ENCODE peak calls at places on chromosomes 12 and 14, in six cellular contexts. B is kidney, J is RWPE2, Y is AG09309, P is astrocyte of the spinal cord, G is fibroblast of pulmonary artery. I is an unnamed sample.

GRCh38 chr14:54194501-54194900 is 202.3 kb upstream of the CDKN3 start:
- DNase-seq in B (no peak), J (no peak), Y (no peak), P (peak), G (peak), I (no peak)

GRCh38 chr12:131806654-131807053 is 21.5 kb upstream of the MMP17 start:
- DNase-seq in B (no peak), J (no peak), Y (no peak), P (no peak), G (no peak), I (no peak)

GRCh38 chr14:70808402-70809237 is 693 bp downstream of the MAP3K9 start:
- DNase-seq in B (peak), J (peak), Y (no peak), P (no peak), G (no peak), I (no peak)

GRCh38 chr12:33605776-33606175 is 166.2 kb upstream of the SYT10 start:
- DNase-seq in B (no peak), J (no peak), Y (no peak), P (no peak), G (peak), I (no peak)

GRCh38 chr12:88057994-88058718 is 29.0 kb upstream of the C12orf50 start:
- DNase-seq in B (no peak), J (no peak), Y (no peak), P (no peak), G (peak), I (no peak)

GRCh38 chr14:60505448-60505847 is 3.5 kb upstream of the SIX6 start:
- DNase-seq in B (no peak), J (no peak), Y (no peak), P (no peak), G (no peak), I (no peak)

GRCh38 chr14:95696741-95697140 is 10.5 kb downstream of the TCL1B start:
- DNase-seq in B (no peak), J (no peak), Y (no peak), P (peak), G (no peak), I (no peak)

GRCh38 chr14:67461341-67461985 is 27.1 kb downstream of the TMEM229B start:
- DNase-seq in B (no peak), J (no peak), Y (no peak), P (no peak), G (peak), I (peak)

GRCh38 chr14:22812744-22813143 is 2.5 kb downstream of the SLC7A7 start:
- DNase-seq in B (no peak), J (no peak), Y (no peak), P (no peak), G (no peak), I (no peak)

GRCh38 chr12:3342051-3342450 is 149.0 kb upstream of the PRMT8 start:
- DNase-seq in B (no peak), J (no peak), Y (no peak), P (peak), G (peak), I (peak)

GRCh38 chr12:111158992-111159391 is 209.9 kb downstream of the PHETA1 start:
- DNase-seq in B (peak), J (no peak), Y (no peak), P (no peak), G (no peak), I (no peak)

GRCh38 chr14:92895352-92895878 is 27.5 kb upstream of the CHGA start:
- DNase-seq in B (no peak), J (no peak), Y (no peak), P (no peak), G (no peak), I (no peak)

GRCh38 chr12:94203796-94204195 is 55.4 kb downstream of the PLXNC1 start:
- DNase-seq in B (no peak), J (no peak), Y (no peak), P (no peak), G (no peak), I (no peak)

GRCh38 chr12:93468008-93468371 is 676 bp downstream of the MRPL42 start:
- DNase-seq in B (no peak), J (no peak), Y (no peak), P (no peak), G (no peak), I (peak)

GRCh38 chr12:75781532-75782046 is 250.0 kb downstream of the PHLDA1 start:
- DNase-seq in B (no peak), J (no peak), Y (no peak), P (peak), G (peak), I (peak)

GRCh38 chr14:25049559-25050493 is at the start of gene STXBP6:
- DNase-seq in B (peak), J (no peak), Y (no peak), P (peak), G (peak), I (peak)

GRCh38 chr14:63468273-63468672 is 74.9 kb downstream of the PPP2R5E start:
- DNase-seq in B (no peak), J (no peak), Y (no peak), P (no peak), G (no peak), I (no peak)

GRCh38 chr12:130674676-130675075 is 41.4 kb downstream of the RIMBP2 start:
- DNase-seq in B (no peak), J (no peak), Y (no peak), P (no peak), G (no peak), I (no peak)

GRCh38 chr14:24070285-24071143 is 848 bp upstream of the CPNE6 start:
- DNase-seq in B (no peak), J (peak), Y (no peak), P (no peak), G (no peak), I (no peak)

GRCh38 chr14:100530270-100531072 is 56.7 kb downstream of the BEGAIN start:
- DNase-seq in B (peak), J (peak), Y (no peak), P (no peak), G (no peak), I (no peak)

GRCh38 chr12:42119085-42119633 is 25.5 kb downstream of the GXYLT1 start:
- DNase-seq in B (no peak), J (no peak), Y (peak), P (peak), G (peak), I (peak)

GRCh38 chr12:106766393-106766826 is 8.1 kb upstream of the RIC8B start:
- DNase-seq in B (peak), J (no peak), Y (no peak), P (peak), G (peak), I (peak)

GRCh38 chr14:89899917-89900680 is 54.4 kb downstream of the EFCAB11 start:
- DNase-seq in B (no peak), J (no peak), Y (no peak), P (peak), G (peak), I (peak)

GRCh38 chr14:106317593-106317992 is 791.2 kb downstream of the TMEM121 start:
- DNase-seq in B (no peak), J (no peak), Y (no peak), P (no peak), G (no peak), I (no peak)

DNA sequence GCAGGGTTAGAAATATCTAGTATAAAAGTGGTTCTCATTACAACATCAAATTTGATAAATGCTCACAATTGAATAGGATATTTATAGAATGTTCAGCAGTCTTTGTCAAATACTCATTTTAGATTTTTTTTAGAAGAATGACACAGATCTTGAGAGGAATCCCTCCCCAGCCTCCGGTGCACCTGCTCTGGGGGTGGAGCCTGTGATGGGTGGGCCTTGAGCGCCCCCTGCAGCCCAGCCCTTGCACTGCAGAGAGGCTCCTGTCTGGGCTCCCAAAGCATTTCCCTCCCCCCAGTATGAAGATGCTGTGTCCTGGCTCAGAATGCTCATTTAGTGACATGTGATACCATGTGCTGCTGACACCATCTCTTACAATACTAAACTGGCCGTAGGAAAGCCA is 792.3 kb downstream of the TMEM121 start:
- DNase-seq in B (no peak), J (no peak), Y (no peak), P (no peak), G (no peak), I (no peak)
- TF ChIP-seq CTCF in B (no peak), J (peak), Y (no peak), P (no peak), G (no peak), I (no peak)

DNA sequence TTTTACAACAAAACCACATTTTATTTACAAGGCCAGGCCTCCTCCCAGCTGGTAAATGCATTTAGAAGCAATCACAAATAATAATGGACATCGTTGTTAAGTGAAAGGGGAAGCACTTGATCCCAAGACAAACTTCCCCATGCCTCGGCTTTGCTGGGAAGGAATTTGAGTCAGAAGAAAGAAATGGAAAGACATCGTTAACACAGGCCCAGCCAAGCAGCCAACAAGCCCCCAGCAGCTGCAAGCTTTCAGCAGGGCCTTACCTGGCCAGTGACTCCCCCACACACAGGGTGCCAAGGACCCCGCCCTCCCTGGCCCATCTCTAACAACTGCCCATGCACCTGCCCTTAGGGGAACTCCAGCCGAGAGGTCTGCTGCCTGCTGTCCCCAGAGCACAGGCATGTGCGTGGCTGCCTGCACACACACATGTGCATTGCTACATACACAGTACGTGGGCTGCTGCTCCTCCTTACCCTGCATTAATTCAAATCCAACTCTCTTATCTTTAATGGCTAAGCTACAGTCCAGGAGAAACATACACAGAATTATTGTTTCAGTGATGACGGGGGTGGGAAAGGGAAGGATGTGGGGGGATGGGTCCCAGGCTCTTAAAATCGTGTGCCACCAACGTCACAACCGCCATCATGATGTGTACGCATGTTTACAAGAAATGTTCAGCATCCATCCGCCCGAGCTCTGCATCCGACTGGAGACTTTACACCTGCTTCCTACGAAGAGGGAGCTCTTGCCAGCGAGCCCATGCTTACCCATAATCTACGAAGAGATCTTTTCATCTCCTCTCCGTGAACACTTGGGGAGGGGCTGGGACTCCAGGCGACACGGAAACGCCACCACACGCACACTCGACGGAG is 9.8 kb downstream of the BCL11B start:
- DNase-seq in B (no peak), J (peak), Y (no peak), P (no peak), G (no peak), I (no peak)
- H3K4me3 ChIP-seq in B (no peak), J (no peak), Y (no peak), P (no peak), G (no peak), I (no peak)

GRCh38 chr12:127526925-127527324 is 740.0 kb upstream of the TMEM132C start:
- DNase-seq in B (no peak), J (no peak), Y (no peak), P (no peak), G (no peak), I (no peak)
- TF ChIP-seq CTCF in B (no peak), J (no peak), Y (no peak), P (no peak), G (no peak), I (no peak)

DNA sequence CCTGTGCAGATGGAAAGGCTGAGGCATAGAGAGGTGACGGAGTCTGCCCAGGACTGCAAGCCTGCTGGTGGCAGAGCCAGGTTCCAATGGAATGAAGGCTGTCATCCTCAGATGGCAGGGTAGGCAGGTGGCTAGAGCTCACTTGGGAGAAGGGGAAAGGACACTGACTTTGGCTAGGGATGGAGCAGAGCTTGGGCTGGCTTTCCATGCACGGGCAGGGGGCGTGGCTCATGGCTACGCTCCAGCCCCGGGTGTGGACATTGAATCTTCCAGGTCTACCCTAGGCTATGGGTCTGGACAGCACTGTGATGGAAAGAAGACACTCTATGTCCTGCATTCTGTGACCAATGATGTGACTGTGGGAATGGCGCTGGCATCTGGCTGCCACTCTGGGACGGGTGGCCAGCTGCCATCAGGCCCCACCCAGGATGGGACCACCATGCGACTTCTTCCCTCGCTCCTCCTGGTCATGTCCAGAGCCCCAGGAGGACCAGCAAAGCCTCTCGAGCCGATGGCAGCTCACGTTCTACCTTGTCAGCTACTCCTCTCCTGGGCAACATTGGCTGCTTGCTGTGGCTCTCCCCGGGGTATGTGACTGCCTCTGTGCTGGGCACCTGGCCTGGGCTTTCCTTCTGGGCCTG is 398.7 kb downstream of the TMEM121 start:
- DNase-seq in B (no peak), J (peak), Y (no peak), P (no peak), G (no peak), I (no peak)
- H3K4me3 ChIP-seq in B (no peak), J (no peak), Y (no peak), P (no peak), G (no peak), I (no peak)

DNA sequence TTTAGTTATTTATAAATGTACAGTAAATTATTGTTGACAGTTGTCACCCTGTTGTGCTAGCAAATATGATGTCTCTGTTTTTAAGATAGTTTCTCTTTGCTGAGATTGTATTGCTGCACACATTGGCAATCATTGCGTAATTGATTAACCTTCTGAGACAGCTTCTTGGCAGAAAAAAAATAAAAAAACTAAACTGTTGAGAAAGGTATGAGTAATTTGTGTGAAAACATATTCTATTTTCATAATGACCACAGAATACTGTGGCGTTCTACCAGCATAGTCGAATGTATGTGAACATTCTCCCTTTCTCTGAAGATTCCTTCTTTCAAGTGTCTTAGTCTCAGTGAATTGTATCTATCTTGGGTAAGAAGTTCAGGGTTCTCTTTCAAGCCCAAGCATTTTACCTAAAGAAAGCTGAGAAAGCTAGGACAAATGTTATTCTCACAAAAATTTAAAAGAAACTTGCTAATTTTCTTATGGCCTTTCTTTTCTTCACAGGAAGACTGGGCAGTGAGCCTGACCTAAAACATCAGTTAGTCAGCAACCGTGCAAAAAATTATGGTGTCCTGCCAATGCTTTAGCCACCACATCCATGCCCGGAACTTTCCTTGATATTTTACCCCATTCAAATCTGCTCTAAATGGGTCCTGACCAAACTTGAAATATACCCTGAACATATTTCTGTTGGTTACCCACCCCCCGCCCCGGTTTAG is 69.0 kb upstream of the REP15 start:
- DNase-seq in B (no peak), J (no peak), Y (peak), P (peak), G (peak), I (peak)
- TF ChIP-seq CTCF in B (no peak), J (no peak), Y (no peak), P (no peak), G (no peak), I (no peak)

GRCh38 chr14:21525995-21526671 is at the start of gene SALL2:
- DNase-seq in B (peak), J (peak), Y (no peak), P (peak), G (peak), I (peak)

GRCh38 chr14:21527320-21527679 is 1.2 kb upstream of the SALL2 start:
- DNase-seq in B (no peak), J (no peak), Y (no peak), P (no peak), G (no peak), I (no peak)

GRCh38 chr14:21525571-21525970 is 575 bp downstream of the SALL2 start:
- DNase-seq in B (no peak), J (no peak), Y (no peak), P (no peak), G (no peak), I (no peak)

GRCh38 chr14:21528381-21529348 is 2.5 kb upstream of the SALL2 start:
- DNase-seq in B (no peak), J (no peak), Y (no peak), P (no peak), G (peak), I (peak)

DNA sequence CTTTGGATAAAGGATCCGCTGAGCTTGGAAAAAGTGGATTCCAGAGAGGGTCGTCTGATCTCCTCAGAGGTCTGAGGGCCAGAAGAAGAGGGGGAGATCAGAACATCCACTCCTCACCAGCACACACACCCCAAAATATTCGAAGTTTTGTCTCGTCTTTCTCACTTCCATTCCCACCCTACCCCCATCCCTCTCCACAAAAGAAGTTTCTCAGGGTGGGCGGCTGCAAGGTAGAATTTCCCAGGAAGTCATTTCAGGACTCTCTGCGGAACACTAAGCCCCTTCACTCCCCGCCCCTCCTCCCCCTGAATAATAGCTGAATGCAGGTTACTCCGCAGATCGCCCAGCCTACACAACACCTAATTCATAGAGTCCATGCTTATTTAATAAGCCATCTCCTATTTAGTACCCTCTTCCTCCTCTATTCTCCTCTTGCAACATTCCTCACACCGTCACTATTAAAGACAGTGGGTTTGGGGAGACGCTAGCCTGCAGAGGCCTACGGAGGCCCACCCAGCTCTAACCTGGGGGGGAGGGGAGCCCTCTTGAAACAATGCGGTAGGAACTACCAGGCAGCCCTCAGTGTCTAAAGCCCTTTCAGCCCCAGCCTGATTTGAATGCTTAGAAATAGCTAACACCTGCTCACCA is 650 bp upstream of the SALL2 start:
- DNase-seq in B (no peak), J (no peak), Y (no peak), P (no peak), G (no peak), I (no peak)
- H3K4me3 ChIP-seq in B (peak), J (peak), Y (peak), P (peak), G (peak), I (peak)

GRCh38 chr14:21191809-21192446 is 36.1 kb upstream of the OR5AU1 start:
- DNase-seq in B (peak), J (no peak), Y (no peak), P (no peak), G (peak), I (peak)

GRCh38 chr14:21192447-21192822 is 36.6 kb upstream of the OR5AU1 start:
- DNase-seq in B (no peak), J (no peak), Y (no peak), P (no peak), G (no peak), I (no peak)

GRCh38 chr14:21197418-21198205 is 41.7 kb upstream of the OR5AU1 start:
- DNase-seq in B (no peak), J (no peak), Y (no peak), P (peak), G (no peak), I (no peak)

GRCh38 chr14:21192875-21193535 is 37.1 kb upstream of the OR5AU1 start:
- DNase-seq in B (no peak), J (no peak), Y (no peak), P (no peak), G (no peak), I (no peak)

GRCh38 chr14:21194597-21194996 is 38.7 kb upstream of the OR5AU1 start:
- DNase-seq in B (no peak), J (no peak), Y (no peak), P (no peak), G (no peak), I (no peak)
- TF ChIP-seq CTCF in B (no peak), J (no peak), Y (no peak), P (no peak), G (no peak), I (no peak)

GRCh38 chr14:79280400-79280670 is 931.0 kb downstream of the DIO2 start:
- DNase-seq in B (no peak), J (no peak), Y (no peak), P (no peak), G (no peak), I (no peak)
- H3K4me3 ChIP-seq in B (peak), J (no peak), Y (peak), P (peak), G (peak), I (peak)

GRCh38 chr12:49439042-49439441 is 71.8 kb downstream of the SPATS2 start:
- DNase-seq in B (no peak), J (no peak), Y (no peak), P (no peak), G (no peak), I (no peak)
- TF ChIP-seq CTCF in B (no peak), J (no peak), Y (no peak), P (no peak), G (no peak), I (no peak)